ENCODE peak calls at places on chromosome 13, in eight cellular contexts. V, T, U, Z, M, J, H and E are unnamed samples.

GRCh38 chr13:86161257-86161656 is 362.0 kb upstream of the SLITRK6 start:
- DNase-seq in Z (no peak), M (no peak), H (no peak), U (no peak), J (no peak), V (no peak), T (no peak), E (no peak)

GRCh38 chr13:23572836-23573235 is 2.6 kb downstream of the TNFRSF19 start:
- DNase-seq in H (no peak), U (no peak), J (no peak), V (no peak), T (no peak), M (no peak), Z (no peak), E (no peak)

GRCh38 chr13:80082396-80083096 is 258.4 kb downstream of the SPRY2 start:
- DNase-seq in M (no peak), H (no peak), Z (no peak), U (no peak), V (no peak), T (no peak), J (peak; percentile 74), E (no peak)

GRCh38 chr13:31875134-31875533 is 135.8 kb downstream of the RXFP2 start:
- DNase-seq in U (no peak), Z (no peak), J (no peak), M (no peak), H (no peak), V (no peak), T (no peak), E (no peak)

GRCh38 chr13:35479223-35479536 is 2.7 kb upstream of the MAB21L1 start:
- DNase-seq in V (no peak), J (no peak), M (no peak), Z (no peak), U (no peak), H (no peak), T (no peak), E (no peak)

GRCh38 chr13:62997038-62997619 is 1581.5 kb upstream of the PCDH20 start:
- DNase-seq in M (no peak), V (no peak), H (no peak), J (no peak), U (no peak), T (no peak), Z (no peak), E (no peak)

GRCh38 chr13:78608705-78609463 is 5.5 kb upstream of the POU4F1 start:
- DNase-seq in U (no peak), H (no peak), T (no peak), J (no peak), M (no peak), Z (no peak), V (no peak), E (no peak)

GRCh38 chr13:55999709-56000108 is 1141.0 kb upstream of the PRR20A start:
- DNase-seq in V (no peak), Z (no peak), M (no peak), J (no peak), H (no peak), T (no peak), U (no peak), E (no peak)

GRCh38 chr13:114123876-114124275 is 8.5 kb downstream of the RASA3 start:
- DNase-seq in J (no peak), Z (no peak), U (no peak), V (no peak), H (no peak), T (no peak), M (no peak), E (no peak)

GRCh38 chr13:114124486-114124885 is 7.9 kb downstream of the RASA3 start:
- DNase-seq in M (no peak), Z (no peak), J (no peak), H (no peak), T (no peak), U (no peak), V (peak; percentile 4), E (no peak)

GRCh38 chr13:114125589-114125988 is 6.8 kb downstream of the RASA3 start:
- DNase-seq in T (no peak), Z (no peak), M (no peak), J (no peak), V (peak; percentile 11), H (no peak), U (no peak), E (no peak)

GRCh38 chr13:114123448-114123847 is 9.0 kb downstream of the RASA3 start:
- DNase-seq in M (no peak), H (no peak), J (no peak), V (no peak), U (no peak), Z (no peak), T (no peak), E (no peak)

GRCh38 chr13:114124921-114125320 is 7.5 kb downstream of the RASA3 start:
- DNase-seq in Z (no peak), U (no peak), V (peak; percentile 3), T (no peak), M (no peak), J (peak; percentile 95), H (no peak), E (no peak)
- TF ChIP-seq POLR2A in Z (no peak), U (no peak), V (no peak), T (no peak), M (no peak), J (no peak), H (no peak), E (no peak)

GRCh38 chr13:44622701-44623100 is 46.6 kb upstream of the TSC22D1 start:
- DNase-seq in T (no peak), U (no peak), Z (no peak), J (no peak), M (no peak), V (no peak), H (no peak), E (no peak)
- TF ChIP-seq POLR2A in T (no peak), U (no peak), Z (no peak), J (no peak), M (no peak), V (no peak), H (no peak), E (no peak)

DNA sequence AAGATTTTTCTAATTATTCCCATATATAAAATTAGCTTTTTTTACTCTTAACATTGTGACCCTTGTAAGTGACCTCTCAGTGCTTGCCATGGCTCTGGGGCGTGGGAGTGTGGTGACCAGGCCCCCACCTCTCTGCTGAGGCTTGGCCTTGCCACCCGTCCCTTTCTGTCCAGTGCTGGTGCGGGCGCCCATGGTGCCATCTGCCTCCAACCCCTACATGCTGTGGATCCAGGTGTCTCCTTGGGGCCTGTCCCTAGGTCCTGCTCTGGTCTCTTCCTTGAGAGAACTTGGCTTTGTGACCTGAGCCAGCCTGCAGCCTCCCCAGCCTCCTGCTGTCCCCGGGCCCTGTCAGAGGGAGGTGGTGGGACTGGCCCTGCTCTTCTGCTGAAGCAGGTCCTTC is 27.4 kb downstream of the TFDP1 start:
- DNase-seq in U (no peak), T (no peak), J (no peak), M (no peak), Z (no peak), V (no peak), H (no peak), E (no peak)
- TF ChIP-seq POLR2A in U (no peak), T (no peak), J (no peak), M (no peak), Z (no peak), V (no peak), H (no peak), E (no peak)

GRCh38 chr13:109271991-109272454 is 514.4 kb downstream of the IRS2 start:
- DNase-seq in H (peak; percentile 85), Z (no peak), T (no peak), M (no peak), V (no peak), U (peak; percentile 65), J (no peak), E (no peak)
- TF ChIP-seq POLR2A in H (no peak), Z (no peak), T (no peak), M (no peak), V (no peak), U (no peak), J (no peak), E (no peak)

GRCh38 chr13:44577236-44578063 is 1.3 kb upstream of the TSC22D1 start:
- DNase-seq in U (peak; percentile 88), J (peak; percentile 95), T (peak; percentile 98), M (peak; percentile 99), H (peak; percentile 95), V (peak; percentile 98), Z (peak; percentile 99), E (peak; percentile 98)
- TF ChIP-seq POLR2A in U (no peak), J (peak; percentile 86), T (no peak), M (peak; percentile 61), H (peak; percentile 63), V (no peak), Z (no peak), E (peak; percentile 67)

DNA sequence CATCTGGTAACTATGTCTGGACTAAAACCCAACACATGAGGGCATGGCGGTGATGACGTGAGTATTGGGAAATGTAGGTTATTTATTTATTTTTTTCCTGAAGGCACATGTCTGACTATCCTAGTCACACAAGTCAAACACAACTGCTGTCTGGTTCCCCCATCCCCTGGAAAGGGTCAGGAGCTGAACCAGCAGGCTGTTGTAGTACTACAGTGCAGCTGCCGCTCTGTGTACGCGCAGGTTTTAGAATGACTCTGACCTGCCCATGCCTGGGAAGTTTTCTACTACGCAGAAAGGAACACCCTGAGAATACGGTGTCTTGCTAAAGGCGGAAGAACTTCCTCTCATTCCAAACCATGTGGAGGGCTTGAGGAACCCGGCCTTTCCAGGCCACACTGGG is 1.2 kb downstream of the SLC7A1 start:
- DNase-seq in U (no peak), Z (peak; percentile 53), H (peak; percentile 80), M (no peak), T (peak; percentile 92), V (no peak), J (peak; percentile 91), E (peak; percentile 60)
- TF ChIP-seq POLR2A in U (no peak), Z (no peak), H (no peak), M (no peak), T (no peak), V (no peak), J (peak; percentile 62), E (peak; percentile 42)

GRCh38 chr13:20544186-20544914 is 18.7 kb upstream of the CRYL1 start:
- DNase-seq in V (no peak), J (no peak), U (no peak), H (no peak), Z (no peak), M (no peak), T (no peak), E (no peak)
- TF ChIP-seq POLR2A in V (no peak), J (no peak), U (no peak), H (no peak), Z (no peak), M (no peak), T (no peak), E (no peak)

GRCh38 chr13:27617801-27618411 is 2.4 kb downstream of the LNX2 start:
- DNase-seq in M (no peak), Z (peak; percentile 28), J (no peak), H (no peak), V (no peak), T (no peak), U (no peak), E (no peak)
- TF ChIP-seq POLR2A in M (no peak), Z (no peak), J (no peak), H (no peak), V (no peak), T (no peak), U (no peak), E (no peak)